ENCODE peak calls at places on chromosomes 3 and 15, in eight cellular contexts. A is Caki2; S is NCI-H1092; P is SW480; N is fibroblast of lung; I is mesothelial cell of epicardium; B is left ventricle myocardium superior; J is activated naive CD4-positive, alpha-beta T cell. C is an unnamed sample.

GRCh38 chr3:116586285-116586944 is 123.2 kb upstream of the TUSC7 start:
- DNase-seq in P (no peak), I (no peak), A (no peak), J (no peak), B (no peak), S (no peak), N (no peak), C (no peak)

GRCh38 chr3:56042326-56042951 is 425.8 kb downstream of the ERC2 start:
- DNase-seq in B (no peak), A (peak; percentile 12), P (peak; percentile 59), N (peak; percentile 58), S (no peak), I (no peak), J (no peak), C (no peak)

GRCh38 chr3:178306427-178307115 is 229.7 kb upstream of the KCNMB2 start:
- DNase-seq in B (no peak), A (no peak), J (no peak), S (no peak), N (no peak), I (no peak), P (no peak), C (no peak)

GRCh38 chr3:196134691-196135090 is 52.8 kb upstream of the TFRC start:
- DNase-seq in B (no peak), S (no peak), A (no peak), N (no peak), I (no peak), P (no peak), J (no peak), C (no peak)

GRCh38 chr15:44188810-44189209 is 6.3 kb downstream of the FRMD5 start:
- DNase-seq in N (no peak), I (no peak), P (no peak), S (no peak), J (no peak), B (no peak), A (no peak), C (no peak)

GRCh38 chr15:101437618-101438481 is 51.7 kb downstream of the PCSK6 start:
- DNase-seq in P (no peak), S (no peak), I (no peak), B (no peak), A (no peak), J (no peak), N (no peak), C (no peak)

GRCh38 chr3:46675426-46675825 is 18.1 kb downstream of the ALS2CL start:
- DNase-seq in J (no peak), N (no peak), I (no peak), S (no peak), P (no peak), A (no peak), B (peak; percentile 16), C (no peak)

GRCh38 chr15:66761723-66762595 is 59.9 kb downstream of the SMAD6 start:
- DNase-seq in S (no peak), A (peak; percentile 47), B (no peak), N (peak; percentile 55), J (no peak), I (no peak), P (no peak), C (no peak)

GRCh38 chr3:156603379-156604017 is 48.6 kb upstream of the SSR3 start:
- DNase-seq in P (no peak), I (no peak), J (no peak), S (no peak), N (no peak), B (no peak), A (no peak), C (no peak)

GRCh38 chr3:71398157-71398836 is 185.2 kb downstream of the FOXP1 start:
- DNase-seq in S (no peak), P (no peak), N (peak; percentile 32), A (no peak), B (no peak), I (no peak), J (no peak), C (no peak)

C was measured in progenitor cell of endocrine pancreas.